ENCODE peak calls at places on chromosomes 6 and 20, in five cellular contexts. Z is neural progenitor cell, D is astrocyte, T is SK-N-SH, W is endothelial cell of umbilical vein. R is an unnamed sample. For H3K4me1, the result is how much of the 10 kb centered on the place peaks cover.

GRCh38 chr6:165913676-165914570 is 250.9 kb upstream of the PDE10A start:
- DNase-seq in Z (no peak), D (no peak), T (no peak), W (no peak), R (no peak)

GRCh38 chr20:23141016-23141415 is 54.9 kb upstream of the CD93 start:
- DNase-seq in Z (no peak), D (no peak), T (no peak), W (no peak), R (no peak)

GRCh38 chr6:32192608-32193039 is at the start of gene GPSM3:
- DNase-seq in Z (no peak), D (no peak), T (no peak), W (peak), R (no peak)

GRCh38 chr20:22691369-22692118 is 107.2 kb upstream of the FOXA2 start:
- DNase-seq in Z (peak), D (peak), T (peak), W (peak), R (peak)

GRCh38 chr6:153167026-153167891 is 36.2 kb upstream of the RGS17 start:
- DNase-seq in Z (no peak), D (peak), T (no peak), W (peak), R (peak)

GRCh38 chr6:134534708-134535149 is 216.8 kb upstream of the SGK1 start:
- DNase-seq in Z (no peak), D (peak), T (no peak), W (peak), R (peak)

GRCh38 chr6:23663652-23664051 is 462.4 kb upstream of the NRSN1 start:
- DNase-seq in Z (no peak), D (no peak), T (peak), W (no peak), R (no peak)

GRCh38 chr6:64713175-64713574 is 993.9 kb downstream of the EYS start:
- DNase-seq in Z (peak), D (no peak), T (no peak), W (no peak), R (no peak)

GRCh38 chr6:159390384-159390783 is 221.2 kb downstream of the FNDC1 start:
- DNase-seq in Z (no peak), D (peak), T (no peak), W (no peak), R (no peak)

GRCh38 chr20:15619341-15619740 is 953.9 kb downstream of the KIF16B start:
- DNase-seq in Z (no peak), D (no peak), T (no peak), W (no peak), R (no peak)

GRCh38 chr6:104908031-104908430 is 48.3 kb upstream of the HACE1 start:
- DNase-seq in Z (no peak), D (no peak), T (no peak), W (no peak), R (peak)

GRCh38 chr20:20685635-20686034 is 26.8 kb downstream of the RALGAPA2 start:
- DNase-seq in Z (no peak), D (no peak), T (no peak), W (no peak), R (no peak)

GRCh38 chr6:33547499-33547898 is 32.6 kb downstream of the BAK1 start:
- DNase-seq in Z (no peak), D (no peak), T (peak), W (no peak), R (no peak)

GRCh38 chr20:2729791-2730190 is 37.2 kb downstream of the EBF4 start:
- DNase-seq in Z (no peak), D (peak), T (peak), W (no peak), R (peak)

GRCh38 chr6:31877125-31877650 is 1.6 kb downstream of the SLC44A4 start:
- DNase-seq in Z (no peak), D (no peak), T (peak), W (no peak), R (no peak)

GRCh38 chr6:13661647-13662046 is 46.5 kb downstream of the NOL7 start:
- DNase-seq in Z (no peak), D (no peak), T (no peak), W (no peak), R (no peak)

GRCh38 chr6:83509416-83509815 is 2.9 kb upstream of the PRSS35 start:
- DNase-seq in Z (no peak), D (peak), T (no peak), W (no peak), R (peak)

GRCh38 chr20:20824924-20825584 is 112.6 kb upstream of the RALGAPA2 start:
- DNase-seq in Z (peak), D (no peak), T (peak), W (peak), R (peak)

GRCh38 chr6:1131285-1132079 is 180.4 kb upstream of the FOXQ1 start:
- DNase-seq in Z (no peak), D (peak), T (no peak), W (no peak), R (peak)

GRCh38 chr6:41470341-41471063 is 75.7 kb upstream of the FOXP4 start:
- DNase-seq in Z (peak), D (peak), T (no peak), W (no peak), R (peak)

GRCh38 chr6:3569817-3570216 is 113.0 kb upstream of the SLC22A23 start:
- DNase-seq in Z (no peak), D (no peak), T (peak), W (no peak), R (no peak)

GRCh38 chr6:39760246-39760952 is 31.8 kb upstream of the DAAM2 start:
- DNase-seq in Z (no peak), D (peak), T (no peak), W (no peak), R (no peak)

GRCh38 chr6:145086197-145086596 is 649.1 kb downstream of the EPM2A start:
- DNase-seq in Z (no peak), D (peak), T (no peak), W (no peak), R (peak)

GRCh38 chr6:167575201-167575696 is 250.4 kb downstream of the TTLL2 start:
- DNase-seq in Z (no peak), D (no peak), T (no peak), W (no peak), R (no peak)

GRCh38 chr6:11263185-11263817 is 30.8 kb upstream of the NEDD9 start:
- DNase-seq in Z (peak), D (peak), T (no peak), W (peak), R (peak)

GRCh38 chr6:79307321-79308036 is 73.0 kb upstream of the HMGN3 start:
- DNase-seq in Z (no peak), D (peak), T (no peak), W (no peak), R (no peak)

GRCh38 chr20:36310215-36310981 is 4.3 kb downstream of the DLGAP4 start:
- DNase-seq in Z (no peak), D (no peak), T (no peak), W (no peak), R (no peak)

GRCh38 chr6:11183761-11184362 is 48.6 kb downstream of the NEDD9 start:
- DNase-seq in Z (no peak), D (no peak), T (no peak), W (no peak), R (no peak)

GRCh38 chr20:13412806-13413445 is 191.9 kb downstream of the ISM1 start:
- DNase-seq in Z (no peak), D (no peak), T (no peak), W (no peak), R (peak)

GRCh38 chr20:53920647-53921245 is 149.6 kb downstream of the BCAS1 start:
- DNase-seq in Z (no peak), D (no peak), T (no peak), W (no peak), R (no peak)

GRCh38 chr6:106886444-106886843 is 88.1 kb downstream of the CD24 start:
- DNase-seq in Z (no peak), D (no peak), T (no peak), W (no peak), R (no peak)

DNA sequence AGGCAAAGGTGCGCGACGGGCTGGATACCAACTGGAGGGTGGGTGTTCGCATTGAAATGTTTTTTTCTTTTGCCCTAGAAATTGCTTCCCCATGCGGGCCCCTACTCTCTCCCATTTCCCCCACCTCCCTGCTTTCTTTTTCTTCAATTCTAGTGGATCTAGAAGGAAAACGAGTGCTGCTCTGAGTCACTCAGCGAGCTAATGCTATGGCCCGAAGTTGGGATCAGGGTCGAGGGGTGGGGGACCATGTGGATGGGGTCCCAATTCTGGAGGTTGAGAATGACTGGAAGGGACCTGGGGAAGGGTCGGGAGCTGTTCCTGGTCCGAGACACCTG is 71.5 kb downstream of the SOX4 start:
- DNase-seq in Z (no peak), D (no peak), T (no peak), W (peak), R (peak)
- H3K4me3 ChIP-seq in Z (peak), D (peak), T (no peak), W (peak), R (peak)

GRCh38 chr6:108134213-108134973 is 31.4 kb upstream of the NR2E1 start:
- DNase-seq in Z (peak), D (no peak), T (no peak), W (no peak), R (no peak)
- H3K9ac ChIP-seq in Z (no peak), D (peak), T (no peak), W (peak), R (no peak)

GRCh38 chr20:12040261-12040660 is 122.6 kb downstream of the BTBD3 start:
- DNase-seq in Z (no peak), D (no peak), T (no peak), W (no peak), R (no peak)
- H3K4me1 ChIP-seq in Z (under half), D (under half), T (under half), W (under half), R (under half)

DNA sequence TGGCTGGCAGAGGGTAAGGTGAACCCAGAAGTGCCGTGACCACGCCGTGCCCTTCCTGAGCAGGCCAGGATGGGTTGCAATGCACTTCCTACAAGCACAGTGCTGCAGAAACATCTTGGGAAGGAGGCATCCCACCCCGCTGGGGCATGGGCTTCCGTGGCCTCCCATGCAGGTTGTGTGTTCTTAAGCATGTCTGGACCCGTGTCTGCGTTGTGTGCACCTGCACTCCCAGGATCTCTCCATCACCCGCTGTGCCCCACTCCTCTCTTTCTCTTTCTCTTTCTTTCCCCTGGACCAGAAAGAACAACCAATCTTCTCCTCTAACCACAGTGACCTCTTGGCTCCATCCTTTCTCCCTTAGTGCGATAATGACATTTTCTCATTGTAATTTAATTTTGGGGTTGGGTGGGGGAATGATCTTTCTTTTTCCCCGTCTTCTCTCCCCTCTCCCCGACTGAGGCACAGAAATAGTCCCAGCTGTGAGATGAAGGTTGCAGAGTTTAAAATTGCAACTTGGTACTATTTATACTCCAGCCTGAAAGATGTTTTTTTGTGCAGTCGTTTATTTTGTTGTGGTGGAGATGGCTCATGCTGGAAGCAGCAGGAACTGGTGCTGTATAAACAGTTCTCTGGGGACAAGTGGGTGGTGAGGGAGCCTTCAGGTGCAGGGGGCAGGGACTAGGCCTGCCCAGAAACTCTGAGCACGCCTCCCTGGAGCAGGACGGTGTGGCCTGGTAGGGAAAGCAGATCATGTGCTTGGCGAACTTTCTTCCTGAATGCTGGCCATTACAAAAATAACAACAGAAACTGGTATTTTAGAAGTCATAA is 20.5 kb downstream of the BCAS4 start:
- DNase-seq in Z (no peak), D (peak), T (no peak), W (no peak), R (peak)
- H3K4me3 ChIP-seq in Z (no peak), D (no peak), T (no peak), W (no peak), R (no peak)

GRCh38 chr6:28757429-28758045 is 166.2 kb downstream of the TRIM27 start:
- DNase-seq in Z (no peak), D (no peak), T (no peak), W (no peak), R (peak)
- H3K9ac ChIP-seq in Z (no peak), D (no peak), T (no peak), W (no peak), R (no peak)

GRCh38 chr6:43934803-43935602 is 165.0 kb downstream of the VEGFA start:
- DNase-seq in Z (no peak), D (no peak), T (no peak), W (no peak), R (no peak)
- H3K4me1 ChIP-seq in Z (under half), D (under half), T (half or more), W (under half), R (under half)

R was measured in adipocyte.